ENCODE peak calls at places on chromosomes 16 and 17, in five cellular contexts. L is stimulated activated CD4-positive, alpha-beta T cell treated with anti-CD3 and anti-CD28 coated beads, Interleukin-12 subunit alpha, Interleukin-12 subunit beta, amount 100 ng/mL, for 24 hours; Y is small intestine; H is iPS DF 19.7; U is NCI-H1092. V is an unnamed sample.

GRCh38 chr16:73288435-73288834 is 240.5 kb upstream of the ZFHX3 start:
- DNase-seq in H (no peak), L (no peak), Y (no peak), U (no peak), V (no peak)

GRCh38 chr17:17613708-17614114 is 22.2 kb upstream of the PEMT start:
- DNase-seq in H (peak; percentile 84), L (peak; percentile 37), U (peak; percentile 12), Y (peak; percentile 77), V (peak; percentile 41)

GRCh38 chr17:77579717-77580116 is 378.8 kb upstream of the TNRC6C start:
- DNase-seq in L (no peak), U (no peak), Y (no peak), H (no peak), V (peak; percentile 14)

GRCh38 chr17:58520843-58521430 is 6.5 kb upstream of the MTMR4 start:
- DNase-seq in U (no peak), Y (peak; percentile 28), L (no peak), H (no peak), V (no peak)

GRCh38 chr17:40980594-40980993 is 3.5 kb downstream of the KRT40 start:
- DNase-seq in L (no peak), H (no peak), Y (no peak), U (no peak), V (no peak)

GRCh38 chr17:8623591-8623990 is 6.9 kb downstream of the MYH10 start:
- DNase-seq in U (no peak), H (no peak), Y (no peak), L (no peak), V (no peak)

GRCh38 chr16:66895697-66895995 is 15.3 kb downstream of the PDP2 start:
- DNase-seq in H (no peak), Y (no peak), U (no peak), L (no peak), V (no peak)

GRCh38 chr17:83159204-83160049 is 80.0 kb downstream of the METRNL start:
- DNase-seq in U (no peak), Y (no peak), L (no peak), H (no peak), V (no peak)

GRCh38 chr17:48646183-48647102 is 20.3 kb upstream of the HOXB9 start:
- DNase-seq in H (no peak), U (no peak), L (no peak), Y (no peak), V (no peak)

GRCh38 chr16:73546351-73546845 is 498.5 kb upstream of the ZFHX3 start:
- DNase-seq in L (no peak), U (peak; percentile 26), H (no peak), Y (no peak), V (peak; percentile 15)

GRCh38 chr17:78873519-78874340 is 29.3 kb downstream of the CEP295NL start:
- DNase-seq in L (no peak), Y (no peak), H (no peak), U (peak; percentile 62), V (peak; percentile 61)

GRCh38 chr17:49022391-49022941 is 25.3 kb downstream of the IGF2BP1 start:
- DNase-seq in U (no peak), H (peak; percentile 96), Y (no peak), L (no peak), V (no peak)

GRCh38 chr16:64150193-64150592 is 971.7 kb downstream of the CDH11 start:
- DNase-seq in U (no peak), H (no peak), Y (no peak), L (no peak), V (no peak)

GRCh38 chr17:79586131-79586530 is 24.7 kb downstream of the RBFOX3 start:
- DNase-seq in U (no peak), L (no peak), Y (no peak), H (no peak), V (no peak)

GRCh38 chr16:89431158-89431584 is 59.2 kb downstream of the ANKRD11 start:
- DNase-seq in H (no peak), Y (peak; percentile 80), U (no peak), L (no peak), V (peak; percentile 23)

GRCh38 chr17:17073006-17073626 is 30.9 kb downstream of the MPRIP start:
- DNase-seq in Y (no peak), L (no peak), U (no peak), H (no peak), V (no peak)

GRCh38 chr16:50675686-50676610 is 5.2 kb downstream of the SNX20 start:
- DNase-seq in Y (no peak), U (no peak), L (no peak), H (no peak), V (no peak)

GRCh38 chr17:72407336-72408121 is 286.7 kb downstream of the SOX9 start:
- DNase-seq in H (no peak), U (peak; percentile 92), Y (peak; percentile 84), L (no peak), V (peak; percentile 96)

GRCh38 chr17:17019430-17019762 is 22.9 kb upstream of the MPRIP start:
- DNase-seq in Y (no peak), U (no peak), H (no peak), L (no peak), V (no peak)

GRCh38 chr16:86628614-86629013 is 50.3 kb downstream of the FOXL1 start:
- DNase-seq in L (no peak), U (no peak), H (no peak), Y (no peak), V (no peak)

GRCh38 chr17:73360961-73361761 is 49.4 kb upstream of the CDC42EP4 start:
- DNase-seq in U (no peak), Y (no peak), H (no peak), L (no peak), V (peak; percentile 28)

GRCh38 chr16:25258856-25259179 is 1.2 kb upstream of the ZKSCAN2 start:
- DNase-seq in H (no peak), L (no peak), Y (no peak), U (no peak), V (no peak)

GRCh38 chr17:32467949-32468348 is 18.8 kb upstream of the CDK5R1 start:
- DNase-seq in U (no peak), Y (no peak), L (no peak), H (no peak), V (no peak)

GRCh38 chr17:67359960-67360817 is 6.2 kb downstream of the PSMD12 start:
- DNase-seq in L (no peak), H (no peak), Y (no peak), U (no peak), V (no peak)

GRCh38 chr17:38344127-38344745 is 480 bp upstream of the GPR179 start:
- DNase-seq in L (no peak), H (no peak), U (peak; percentile 39), Y (no peak), V (no peak)

GRCh38 chr17:8292639-8293395 is 2.4 kb downstream of the SLC25A35 start:
- DNase-seq in H (no peak), L (no peak), U (no peak), Y (no peak), V (no peak)

GRCh38 chr16:49567940-49568339 is 194.3 kb downstream of the C16orf78 start:
- DNase-seq in L (no peak), U (no peak), Y (no peak), H (no peak), V (no peak)

GRCh38 chr16:17529982-17530760 is 59.4 kb upstream of the XYLT1 start:
- DNase-seq in Y (peak; percentile 43), U (no peak), H (no peak), L (no peak), V (no peak)

GRCh38 chr16:86457621-86458456 is 52.5 kb upstream of the FOXF1 start:
- DNase-seq in Y (no peak), H (no peak), U (no peak), L (no peak), V (no peak)

GRCh38 chr17:69320210-69320907 is 6.6 kb downstream of the ABCA5 start:
- DNase-seq in L (no peak), U (no peak), Y (no peak), H (no peak), V (no peak)

GRCh38 chr16:11257131-11257938 is 1.3 kb upstream of the SOCS1 start:
- DNase-seq in H (no peak), U (peak; percentile 73), Y (peak; percentile 88), L (peak; percentile 54), V (peak; percentile 81)

GRCh38 chr16:85460983-85461813 is 151.9 kb upstream of the GSE1 start:
- DNase-seq in Y (no peak), L (no peak), H (no peak), U (peak; percentile 97), V (peak; percentile 91)